ENCODE peak calls at places on chromosomes 7 and 10, in six cellular contexts. A is heart left ventricle; V is cardiac muscle cell; P is breast epithelium; J is CD8-positive, alpha-beta memory T cell; Z is endothelial cell of umbilical vein. W is an unnamed sample. For H3K4me1, the result is how much of the 10 kb centered on the place peaks cover.

GRCh38 chr7:114648680-114649079 is 234.1 kb downstream of the FOXP2 start:
- DNase-seq in A (no peak), V (no peak), P (no peak), J (no peak), Z (no peak), W (no peak)

GRCh38 chr7:29296421-29296820 is 101.8 kb downstream of the CHN2 start:
- DNase-seq in A (no peak), V (no peak), P (no peak), J (no peak), Z (no peak), W (no peak)

GRCh38 chr10:50946991-50947781 is 61.8 kb upstream of the A1CF start:
- DNase-seq in A (no peak), V (peak), P (no peak), J (no peak), Z (no peak), W (no peak)

GRCh38 chr10:50407077-50407801 is 155.9 kb upstream of the ASAH2 start:
- DNase-seq in A (no peak), V (no peak), P (no peak), J (no peak), Z (no peak), W (no peak)

GRCh38 chr10:22625511-22626288 is 88.7 kb downstream of the PIP4K2A start:
- DNase-seq in A (no peak), V (no peak), P (no peak), J (no peak), Z (no peak), W (no peak)

GRCh38 chr7:117606132-117606531 is 126.3 kb downstream of the CFTR start:
- DNase-seq in A (no peak), V (no peak), P (no peak), J (no peak), Z (no peak), W (no peak)

GRCh38 chr10:26840938-26841732 is 19.6 kb downstream of the ABI1 start:
- DNase-seq in A (no peak), V (peak), P (no peak), J (no peak), Z (peak), W (no peak)

GRCh38 chr10:35781643-35782035 is 139.5 kb upstream of the FZD8 start:
- DNase-seq in A (no peak), V (peak), P (no peak), J (no peak), Z (peak), W (no peak)

GRCh38 chr10:121709674-121710073 is 111.4 kb upstream of the FGFR2 start:
- DNase-seq in A (no peak), V (peak), P (no peak), J (no peak), Z (no peak), W (no peak)

DNA sequence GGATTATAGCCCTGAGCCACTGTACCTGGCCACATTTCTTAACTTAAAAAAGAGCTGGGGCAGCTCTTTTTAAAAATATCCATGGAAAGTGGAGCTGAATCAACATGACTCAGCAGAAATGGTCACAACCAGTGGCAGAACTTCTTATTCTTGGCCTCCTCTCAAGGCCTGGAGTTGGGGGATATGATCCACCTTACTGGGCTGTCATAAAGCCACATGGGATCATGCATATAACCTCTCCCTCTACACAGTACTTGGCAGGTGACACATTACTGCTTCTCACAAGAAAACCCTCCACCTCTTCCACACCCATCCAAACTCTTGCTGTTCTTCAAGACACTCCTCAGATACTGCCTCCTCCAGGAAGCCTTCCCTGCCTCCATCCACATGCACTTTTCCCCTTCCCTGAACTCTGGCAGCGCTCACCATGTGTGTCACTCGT is 85.3 kb downstream of the TBXAS1 start:
- DNase-seq in A (no peak), V (peak), P (no peak), J (no peak), Z (peak), W (no peak)
- H3K4me3 ChIP-seq in A (no peak), V (no peak), P (no peak), J (no peak), Z (no peak), W (no peak)

DNA sequence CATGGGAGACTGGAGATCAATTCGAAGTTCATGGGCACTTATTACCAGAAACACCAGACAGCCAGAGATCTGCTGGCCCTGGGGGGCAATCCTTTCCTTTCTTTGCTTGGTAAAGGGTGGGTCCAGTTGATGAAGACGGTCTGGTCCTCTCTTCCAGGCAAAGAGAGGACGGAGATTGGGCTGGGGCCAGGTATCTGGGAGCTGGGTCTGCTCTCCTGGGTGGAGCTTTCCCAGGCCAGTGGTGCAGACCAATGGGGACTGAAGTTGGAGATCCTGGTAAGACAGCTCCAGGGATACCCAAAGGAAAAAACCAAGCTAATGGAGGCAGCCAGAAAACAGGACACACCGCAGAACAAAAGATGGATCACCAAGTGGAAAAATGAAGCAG is 18.3 kb downstream of the NOD1 start:
- DNase-seq in A (no peak), V (peak), P (no peak), J (no peak), Z (no peak), W (no peak)
- H3K27ac ChIP-seq in A (peak), V (no peak), P (peak), J (no peak), Z (peak), W (no peak)

DNA sequence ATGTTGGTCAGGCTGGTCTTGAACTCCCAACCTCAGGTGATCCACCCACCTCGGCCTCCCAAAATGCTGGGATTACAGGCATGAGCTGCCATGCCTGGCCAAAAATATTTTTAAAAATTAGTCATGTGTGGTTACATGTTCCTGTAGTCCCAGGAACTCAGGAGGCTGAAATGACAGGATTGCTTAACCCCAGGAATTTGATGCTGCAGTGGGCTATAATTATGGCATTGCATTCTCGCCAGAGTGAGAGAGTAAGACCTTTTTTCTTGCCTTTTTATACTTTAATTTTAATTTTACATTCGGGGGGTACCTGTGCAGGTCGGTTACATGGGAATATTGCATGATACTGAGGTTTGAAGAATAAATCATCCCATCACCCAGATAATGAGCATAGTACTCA is 86.6 kb upstream of the ZNF92 start:
- DNase-seq in A (no peak), V (peak), P (no peak), J (no peak), Z (no peak), W (no peak)
- H3K4me1 ChIP-seq in A (under half), V (under half), P (under half), J (under half), Z (under half), W (under half)

GRCh38 chr10:33422779-33423520 is 88.5 kb upstream of the NRP1 start:
- DNase-seq in A (no peak), V (peak), P (no peak), J (no peak), Z (no peak), W (no peak)

DNA sequence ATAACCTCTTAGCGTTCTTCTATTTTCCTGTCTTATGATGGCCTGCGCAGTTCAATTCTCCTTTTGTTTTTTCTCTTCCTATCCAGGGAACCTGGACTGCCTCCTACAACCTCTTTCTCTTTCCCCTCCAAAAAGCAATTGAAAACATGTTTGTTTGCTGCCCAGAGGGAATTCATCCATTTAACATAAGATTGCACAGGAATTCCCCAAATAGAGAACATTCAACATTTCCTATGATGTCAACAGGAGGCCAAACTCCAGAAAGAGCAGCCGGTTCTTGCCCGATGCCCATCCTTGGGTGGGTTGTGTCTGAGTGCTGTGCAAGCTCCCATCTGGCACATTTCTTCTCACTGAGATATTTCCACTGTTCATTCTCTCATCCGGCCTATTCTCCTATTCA is 94.2 kb upstream of the NRP1 start:
- DNase-seq in A (no peak), V (no peak), P (no peak), J (no peak), Z (no peak), W (no peak)
- H3K4me3 ChIP-seq in A (no peak), V (no peak), P (no peak), J (no peak), Z (no peak), W (no peak)

GRCh38 chr7:130908345-130909160 is 174.5 kb upstream of the KLF14 start:
- DNase-seq in A (no peak), V (no peak), P (no peak), J (no peak), Z (no peak), W (no peak)
- H3K27ac ChIP-seq in A (no peak), V (no peak), P (peak), J (no peak), Z (peak), W (no peak)

DNA sequence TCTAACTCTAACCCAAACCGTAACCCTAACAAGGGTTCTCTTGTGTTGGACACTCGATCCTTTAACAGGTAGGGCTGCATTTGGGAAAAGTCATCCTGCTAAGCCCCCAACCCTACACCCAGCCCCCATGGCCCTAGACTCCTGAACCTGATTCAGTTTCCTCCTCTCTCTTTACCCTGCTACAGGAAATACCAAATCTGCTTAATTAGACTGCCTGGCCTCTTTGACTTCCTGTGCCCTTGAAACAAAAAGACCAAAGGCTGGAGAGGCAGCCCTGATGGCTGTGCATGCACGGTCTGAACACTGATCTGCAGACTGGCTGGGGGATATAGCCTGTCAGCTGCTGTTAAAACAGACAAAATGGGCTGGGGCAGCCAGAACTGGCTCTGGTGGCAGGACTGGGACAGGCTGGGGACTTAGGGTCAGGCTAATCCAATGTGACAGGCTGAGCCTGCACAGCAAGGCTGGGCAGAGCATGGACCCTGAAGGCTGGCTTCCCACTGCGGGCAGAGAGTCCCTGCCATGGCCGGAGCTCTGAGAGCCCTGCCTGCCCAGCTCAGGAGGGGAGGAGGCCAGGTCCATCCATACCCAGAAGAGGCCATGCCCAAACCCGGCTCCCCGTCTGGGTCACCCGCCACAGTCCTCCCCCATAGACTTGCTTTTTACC is 51.0 kb upstream of the MSMB start:
- DNase-seq in A (no peak), V (no peak), P (no peak), J (no peak), Z (peak), W (no peak)
- H3K4me1 ChIP-seq in A (under half), V (under half), P (under half), J (half or more), Z (under half), W (under half)

DNA sequence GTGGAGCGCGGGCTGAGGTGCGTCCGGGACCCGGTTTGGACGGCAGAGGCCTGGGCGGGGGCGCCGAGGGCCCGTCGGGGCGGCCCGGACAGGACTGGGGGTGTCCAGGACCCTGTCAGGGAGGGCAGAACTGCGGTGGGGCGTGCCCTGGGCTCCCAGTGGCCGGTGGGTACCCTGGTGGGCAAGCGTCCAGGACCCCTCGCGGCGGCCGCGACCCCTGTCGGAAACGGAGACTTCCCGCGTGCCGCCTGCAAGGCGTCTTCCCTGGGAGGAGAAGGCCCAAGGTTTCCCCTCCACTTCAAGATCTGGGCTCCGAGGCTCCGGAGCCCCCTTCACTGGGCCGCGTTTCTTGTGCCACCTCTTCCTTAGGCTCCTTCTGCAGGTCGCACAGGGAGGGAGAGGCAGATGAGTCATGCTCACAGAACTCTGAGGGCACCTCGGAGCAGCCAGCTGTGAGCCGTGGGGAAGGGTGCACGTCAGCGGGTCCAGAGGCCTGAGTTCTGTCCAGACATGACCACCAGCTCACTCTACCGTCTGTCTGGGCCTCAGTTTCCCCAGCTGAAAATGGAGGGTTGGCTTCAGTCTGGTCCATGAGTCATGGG is 536 bp downstream of the ALOX5 start:
- DNase-seq in A (no peak), V (no peak), P (no peak), J (no peak), Z (no peak), W (no peak)
- H3K4me3 ChIP-seq in A (peak), V (peak), P (peak), J (peak), Z (no peak), W (peak)

GRCh38 chr10:58771850-58772249 is 259.2 kb downstream of the BICC1 start:
- DNase-seq in A (no peak), V (no peak), P (no peak), J (no peak), Z (no peak), W (no peak)

GRCh38 chr10:58775960-58776574 is 263.4 kb downstream of the BICC1 start:
- DNase-seq in A (no peak), V (peak), P (no peak), J (no peak), Z (no peak), W (no peak)

GRCh38 chr10:58773942-58774341 is 261.3 kb downstream of the BICC1 start:
- DNase-seq in A (no peak), V (peak), P (no peak), J (no peak), Z (no peak), W (no peak)

GRCh38 chr10:58776613-58777318 is 264.1 kb downstream of the BICC1 start:
- DNase-seq in A (no peak), V (peak), P (no peak), J (no peak), Z (no peak), W (no peak)

GRCh38 chr10:58773351-58773750 is 260.7 kb downstream of the BICC1 start:
- DNase-seq in A (no peak), V (no peak), P (no peak), J (no peak), Z (no peak), W (no peak)
- H3K27ac ChIP-seq in A (peak), V (no peak), P (no peak), J (no peak), Z (no peak), W (no peak)